ENCODE peak calls at places on chromosomes 13 and 19, in nine cellular contexts. L is keratinocyte; Y is stimulated activated CD4-positive, alpha-beta T cell treated with anti-CD3 and anti-CD28 coated beads, Interleukin-4, amount 100 ng/mL, for 48 hours; H is Daoy; C is EL; I is NCI-H1092; Q is right cardiac atrium; A is activated T-cell treated with anti-CD3 and anti-CD28 coated beads, Interleukin-2, amount 50 U/mL, for 48 hours; N is GDM1. J is an unnamed sample.

GRCh38 chr13:23701646-23702045 is 131.4 kb downstream of the TNFRSF19 start:
- DNase-seq in H (peak; percentile 39), N (no peak), I (no peak), Y (no peak), L (no peak), C (no peak), A (no peak), Q (peak; percentile 93), J (peak; percentile 90)

GRCh38 chr13:79267560-79267959 is 138.5 kb downstream of the RBM26 start:
- DNase-seq in I (no peak), H (no peak), Y (no peak), Q (no peak), A (no peak), N (no peak), L (no peak), C (no peak), J (no peak)

GRCh38 chr19:46766569-46767317 is 20.5 kb upstream of the STRN4 start:
- DNase-seq in Q (peak; percentile 79), L (no peak), H (peak; percentile 59), A (peak; percentile 79), Y (peak; percentile 49), N (no peak), C (peak; percentile 41), I (no peak), J (peak; percentile 62)

GRCh38 chr19:48754950-48755645 is at the start of gene FGF21:
- DNase-seq in A (no peak), L (no peak), I (no peak), Q (no peak), C (peak; percentile 13), Y (no peak), N (no peak), H (no peak), J (no peak)

GRCh38 chr13:41411536-41411935 is 45.8 kb upstream of the RGCC start:
- DNase-seq in C (peak; percentile 50), Q (no peak), I (no peak), L (no peak), Y (no peak), A (no peak), N (no peak), H (peak; percentile 17), J (no peak)

GRCh38 chr13:77893066-77893465 is 25.6 kb downstream of the EDNRB start:
- DNase-seq in H (no peak), Y (no peak), L (no peak), I (no peak), Q (no peak), C (no peak), A (no peak), N (no peak), J (no peak)

GRCh38 chr13:45179428-45179827 is 21.4 kb downstream of the KCTD4 start:
- DNase-seq in Q (no peak), A (no peak), I (no peak), Y (no peak), N (no peak), L (no peak), H (peak; percentile 74), C (peak; percentile 38), J (no peak)

GRCh38 chr13:24693862-24694471 is 13.8 kb downstream of the ATP12A start:
- DNase-seq in C (peak; percentile 45), I (peak; percentile 38), L (peak; percentile 21), Q (no peak), H (peak; percentile 59), Y (peak; percentile 32), A (peak; percentile 54), N (peak; percentile 74), J (no peak)

GRCh38 chr13:26629260-26629659 is 71.8 kb downstream of the WASF3 start:
- DNase-seq in I (no peak), N (peak; percentile 13), C (peak; percentile 13), A (no peak), Y (no peak), L (no peak), Q (no peak), H (no peak), J (no peak)

GRCh38 chr19:1252221-1252817 is 3.9 kb downstream of the MIDN start:
- DNase-seq in Y (peak; percentile 46), L (no peak), A (no peak), Q (peak; percentile 97), I (no peak), C (peak; percentile 97), N (peak; percentile 80), H (peak; percentile 97), J (peak; percentile 94)

GRCh38 chr19:7869910-7870511 is 4.2 kb downstream of the PRR36 start:
- DNase-seq in I (no peak), Q (peak; percentile 87), Y (peak; percentile 45), A (peak; percentile 75), C (peak; percentile 46), L (no peak), H (peak; percentile 85), N (peak; percentile 86), J (peak; percentile 46)

GRCh38 chr19:47650695-47651094 is 41.8 kb downstream of the BICRA start:
- DNase-seq in N (no peak), C (no peak), Y (no peak), A (no peak), H (no peak), L (no peak), Q (peak; percentile 30), I (no peak), J (no peak)

GRCh38 chr19:2461751-2462634 is 5.2 kb upstream of the LMNB2 start:
- DNase-seq in I (no peak), C (peak; percentile 86), Q (peak; percentile 86), L (no peak), N (no peak), Y (peak; percentile 73), H (peak; percentile 92), A (peak; percentile 87), J (peak; percentile 78)

GRCh38 chr13:76885203-76886004 is 801 bp downstream of the KCTD12 start:
- DNase-seq in I (peak; percentile 59), L (no peak), Q (peak; percentile 90), N (peak; percentile 74), H (peak; percentile 66), A (peak; percentile 72), C (peak; percentile 70), Y (peak; percentile 32), J (peak; percentile 83)

GRCh38 chr19:55212447-55212846 is 3.1 kb upstream of the PTPRH start:
- DNase-seq in I (no peak), Q (no peak), Y (peak; percentile 36), A (peak; percentile 62), L (no peak), H (no peak), C (no peak), N (peak; percentile 31), J (no peak)

GRCh38 chr19:5308471-5309437 is 31.9 kb downstream of the PTPRS start:
- DNase-seq in L (peak; percentile 89), N (no peak), Q (peak; percentile 94), C (peak; percentile 56), H (peak; percentile 94), I (peak; percentile 90), A (no peak), Y (no peak), J (peak; percentile 67)

GRCh38 chr13:23570099-23570926 is at the start of gene TNFRSF19:
- DNase-seq in H (peak; percentile 74), A (no peak), Y (no peak), N (no peak), I (peak; percentile 24), Q (peak; percentile 77), L (no peak), C (peak; percentile 77), J (peak; percentile 61)

GRCh38 chr13:90305796-90306195 is 1041.7 kb upstream of the MIR17HG start:
- DNase-seq in Q (no peak), Y (no peak), I (no peak), C (no peak), L (no peak), N (no peak), A (no peak), H (no peak), J (no peak)

GRCh38 chr13:21124853-21125252 is 51.5 kb downstream of the SKA3 start:
- DNase-seq in H (peak; percentile 77), N (peak; percentile 57), I (peak; percentile 63), Y (no peak), A (no peak), L (no peak), Q (no peak), C (peak; percentile 59), J (no peak)